ENCODE peak calls at places on chromosomes 2 and 18, in four cellular contexts. A, Z, U and Q are unnamed samples.

GRCh38 chr2:31078579-31079105 is 59.6 kb downstream of the GALNT14 start:
- DNase-seq in A (no peak), U (no peak), Z (no peak), Q (no peak)

GRCh38 chr2:12478151-12479041 is 238.3 kb upstream of the TRIB2 start:
- DNase-seq in A (no peak), Z (no peak), U (no peak), Q (no peak)

GRCh38 chr2:207533609-207534008 is 3.8 kb downstream of the CREB1 start:
- DNase-seq in U (no peak), Z (no peak), A (no peak), Q (no peak)

GRCh38 chr2:20226152-20226545 is 1.2 kb upstream of the SDC1 start:
- DNase-seq in U (no peak), Z (no peak), A (peak), Q (peak)

GRCh38 chr2:236512902-236513433 is 56.7 kb upstream of the ACKR3 start:
- DNase-seq in A (no peak), Z (peak), U (peak), Q (peak)

GRCh38 chr2:70133521-70134348 is 46.5 kb downstream of the PCBP1 start:
- DNase-seq in A (no peak), U (no peak), Z (no peak), Q (no peak)

GRCh38 chr18:49443837-49444236 is 16.6 kb downstream of the DYM start:
- DNase-seq in U (no peak), A (no peak), Z (no peak), Q (no peak)

GRCh38 chr2:37904450-37904849 is 20.6 kb upstream of the RMDN2 start:
- DNase-seq in A (no peak), U (no peak), Z (no peak), Q (no peak)

GRCh38 chr2:174590928-174591648 is 6.5 kb downstream of the WIPF1 start:
- DNase-seq in U (no peak), A (no peak), Z (no peak), Q (no peak)

GRCh38 chr2:115757286-115757685 is 1314.8 kb downstream of the DPP10 start:
- DNase-seq in A (no peak), Z (no peak), U (no peak), Q (no peak)

GRCh38 chr2:96103906-96104861 is 12.2 kb downstream of the ADRA2B start:
- DNase-seq in A (peak), Z (peak), U (peak), Q (peak)

GRCh38 chr2:144834954-144835633 is 315.2 kb upstream of the ZEB2 start:
- DNase-seq in U (no peak), A (no peak), Z (no peak), Q (peak)

GRCh38 chr18:55546873-55547704 is 40.9 kb downstream of the TCF4 start:
- DNase-seq in A (no peak), Z (no peak), U (no peak), Q (peak)

GRCh38 chr2:26559556-26559955 is 81.6 kb downstream of the CIB4 start:
- DNase-seq in U (no peak), A (no peak), Z (no peak), Q (peak)

GRCh38 chr2:169716938-169717690 is 16.5 kb upstream of the KLHL23 start:
- DNase-seq in A (no peak), Z (peak), U (no peak), Q (peak)

GRCh38 chr2:32824415-32824814 is 122.3 kb upstream of the LTBP1 start:
- DNase-seq in Z (no peak), U (no peak), A (no peak), Q (no peak)

GRCh38 chr2:227570615-227571014 is 28.1 kb upstream of the SCYGR2 start:
- DNase-seq in Z (no peak), A (no peak), U (no peak), Q (no peak)

GRCh38 chr18:48781041-48781989 is 169.4 kb downstream of the SMAD7 start:
- DNase-seq in U (no peak), Z (peak), A (no peak), Q (peak)

GRCh38 chr2:74293191-74294065 is 49.8 kb downstream of the SLC4A5 start:
- DNase-seq in A (no peak), U (no peak), Z (no peak), Q (no peak)

GRCh38 chr2:16482485-16482884 is 183.1 kb downstream of the CYRIA start:
- DNase-seq in A (no peak), Z (no peak), U (no peak), Q (no peak)

GRCh38 chr2:144426981-144427479 is 92.9 kb downstream of the ZEB2 start:
- DNase-seq in A (no peak), U (no peak), Z (no peak), Q (no peak)

GRCh38 chr2:20482711-20483110 is 35.8 kb downstream of the RHOB start:
- DNase-seq in U (no peak), Z (no peak), A (no peak), Q (no peak)

GRCh38 chr2:148968776-148969175 is 69.7 kb upstream of the LYPD6B start:
- DNase-seq in U (no peak), Z (no peak), A (no peak), Q (no peak)

GRCh38 chr2:54999182-54999581 is 51.1 kb downstream of the RTN4 start:
- DNase-seq in U (no peak), A (no peak), Z (no peak), Q (no peak)

GRCh38 chr2:159134979-159135378 is 151.5 kb downstream of the WDSUB1 start:
- DNase-seq in U (no peak), Z (no peak), A (no peak), Q (no peak)

DNA sequence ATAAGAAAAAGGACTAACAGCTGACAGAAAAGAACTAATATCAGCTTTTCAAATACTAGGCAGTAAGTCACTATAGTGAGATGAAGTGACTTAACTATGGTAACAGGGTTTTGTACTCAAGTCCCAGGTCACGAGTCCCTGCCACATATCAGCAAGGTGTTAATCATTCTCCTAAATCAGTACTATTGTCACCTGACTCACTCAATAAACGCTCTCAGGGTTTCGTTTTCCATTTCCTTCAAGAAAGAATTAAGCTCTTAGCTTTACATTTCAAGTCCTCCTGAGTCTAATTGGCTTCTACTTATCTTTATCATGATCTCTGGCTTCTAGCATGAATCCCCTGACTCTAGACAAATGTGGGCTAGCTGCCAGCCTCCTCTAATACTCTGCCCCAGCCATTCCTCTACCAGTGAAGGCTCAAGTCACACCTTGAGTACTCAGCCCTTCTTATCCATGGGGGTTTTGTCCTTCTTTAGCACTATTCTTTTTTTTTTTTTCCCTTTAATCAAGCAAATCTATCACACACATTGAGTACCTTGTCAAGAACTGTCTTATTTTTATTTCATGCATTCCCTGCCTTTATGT is 20.1 kb downstream of the BUB1 start:
- DNase-seq in A (no peak), Z (peak), U (no peak), Q (no peak)
- TF ChIP-seq POLR2AphosphoS5 in A (no peak), Z (no peak), U (no peak), Q (no peak)

DNA sequence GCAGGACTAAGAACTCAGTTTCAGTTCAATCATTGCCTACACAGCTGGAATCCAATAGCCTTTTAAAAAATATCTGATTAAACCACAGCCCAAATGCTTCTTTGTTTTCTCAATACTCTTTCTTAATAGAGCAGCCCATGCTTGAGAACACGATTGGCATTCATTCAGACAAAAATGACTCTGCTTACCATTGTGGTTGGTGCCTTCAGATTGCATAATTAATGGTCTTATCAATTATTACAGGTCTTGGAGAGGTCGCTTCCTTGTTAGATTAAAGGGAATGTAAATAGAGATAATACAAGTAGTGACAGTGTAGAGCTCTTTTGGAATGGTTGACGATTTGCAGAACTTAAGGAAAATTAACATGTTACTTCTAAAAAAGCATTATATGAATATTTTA is 107.2 kb downstream of the RNF152 start:
- DNase-seq in U (no peak), A (no peak), Z (no peak), Q (no peak)
- TF ChIP-seq POLR2AphosphoS5 in U (no peak), A (no peak), Z (no peak), Q (no peak)

DNA sequence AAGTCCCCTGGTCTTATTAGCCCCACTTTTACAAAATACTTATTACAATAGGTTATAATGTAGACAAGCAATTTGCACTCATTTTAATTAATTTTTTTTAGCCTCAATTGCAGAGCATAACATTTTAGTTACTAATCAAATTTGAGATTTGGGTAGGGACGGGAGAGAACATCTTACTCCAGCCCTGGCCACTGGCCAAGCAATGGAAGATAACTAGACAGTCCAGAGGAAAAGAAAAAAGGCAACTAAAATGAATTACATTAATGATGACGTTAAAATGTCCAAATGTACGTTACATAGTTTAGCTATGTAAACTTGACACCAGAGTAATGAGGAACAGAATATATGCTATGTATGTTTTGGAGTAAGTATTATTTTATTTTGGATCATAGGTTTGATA is 11.0 kb upstream of the CAVIN2 start:
- DNase-seq in U (no peak), Z (no peak), A (no peak), Q (no peak)
- TF ChIP-seq POLR2AphosphoS5 in U (no peak), Z (no peak), A (no peak), Q (no peak)

GRCh38 chr18:36377626-36378025 is 80.1 kb downstream of the FHOD3 start:
- DNase-seq in A (no peak), U (no peak), Z (no peak), Q (no peak)

GRCh38 chr18:36378194-36378593 is 80.7 kb downstream of the FHOD3 start:
- DNase-seq in Z (no peak), A (no peak), U (no peak), Q (no peak)

GRCh38 chr18:36374262-36374661 is 76.7 kb downstream of the FHOD3 start:
- DNase-seq in A (no peak), U (no peak), Z (no peak), Q (no peak)

GRCh38 chr18:36375118-36375517 is 77.6 kb downstream of the FHOD3 start:
- DNase-seq in U (no peak), A (no peak), Z (no peak), Q (no peak)

DNA sequence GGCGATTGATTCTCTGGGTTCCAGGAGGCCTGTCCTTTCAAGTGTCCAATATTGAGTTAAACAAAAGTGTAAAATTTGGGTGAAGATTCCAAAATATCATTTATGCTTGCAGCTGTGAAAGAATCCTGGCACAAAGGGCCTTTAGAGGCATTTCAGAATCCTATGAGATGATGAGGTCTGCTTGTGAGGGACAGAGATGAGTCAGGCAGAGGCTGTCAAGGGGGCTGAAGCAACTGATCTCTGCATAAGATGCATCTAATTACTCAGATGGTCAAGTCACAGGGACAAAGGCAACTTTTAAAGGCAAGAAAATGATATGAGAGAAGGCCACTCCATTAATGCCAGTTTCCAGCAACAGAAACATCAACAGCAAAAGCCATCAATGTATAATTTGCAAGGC is 78.8 kb downstream of the FHOD3 start:
- DNase-seq in U (no peak), A (no peak), Z (no peak), Q (no peak)
- TF ChIP-seq POLR2AphosphoS5 in U (no peak), A (no peak), Z (no peak), Q (no peak)

DNA sequence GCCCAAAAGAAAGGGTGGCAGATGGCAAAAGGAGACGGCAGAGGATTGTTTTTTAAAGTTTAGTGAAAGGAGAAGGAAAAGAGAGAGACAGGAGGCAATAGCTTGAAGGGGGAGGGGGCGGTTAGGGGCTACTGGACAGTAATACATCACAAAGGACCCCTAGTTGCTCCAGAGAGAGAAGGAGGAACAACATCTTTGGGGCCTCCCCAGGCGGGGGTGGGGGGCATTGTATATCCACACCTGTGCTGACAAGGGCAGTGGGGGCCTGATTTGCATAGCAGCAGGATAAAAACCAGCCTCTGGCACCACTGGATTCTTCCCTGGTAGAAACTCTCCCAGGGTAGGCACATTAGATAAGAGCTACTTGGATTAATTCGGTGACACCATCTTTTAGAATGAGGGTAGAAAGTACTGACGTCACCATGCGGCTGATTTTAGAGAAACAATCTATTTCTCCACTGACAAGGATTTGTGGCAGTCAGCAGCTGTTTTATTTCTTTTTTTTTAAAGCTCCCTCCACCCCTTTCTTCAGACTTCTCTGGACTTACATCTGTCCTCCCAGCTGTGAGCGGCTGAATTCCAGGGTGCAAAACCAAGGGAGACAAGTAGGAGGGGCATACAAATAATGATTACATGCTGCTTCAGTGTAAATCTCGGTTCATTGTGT is 199.8 kb upstream of the NRP2 start:
- DNase-seq in Z (no peak), U (no peak), A (no peak), Q (no peak)
- TF ChIP-seq POLR2AphosphoS5 in Z (no peak), U (no peak), A (no peak), Q (no peak)

GRCh38 chr2:58686757-58687156 is 445.6 kb upstream of the FANCL start:
- DNase-seq in U (no peak), A (no peak), Z (no peak), Q (no peak)

DNA sequence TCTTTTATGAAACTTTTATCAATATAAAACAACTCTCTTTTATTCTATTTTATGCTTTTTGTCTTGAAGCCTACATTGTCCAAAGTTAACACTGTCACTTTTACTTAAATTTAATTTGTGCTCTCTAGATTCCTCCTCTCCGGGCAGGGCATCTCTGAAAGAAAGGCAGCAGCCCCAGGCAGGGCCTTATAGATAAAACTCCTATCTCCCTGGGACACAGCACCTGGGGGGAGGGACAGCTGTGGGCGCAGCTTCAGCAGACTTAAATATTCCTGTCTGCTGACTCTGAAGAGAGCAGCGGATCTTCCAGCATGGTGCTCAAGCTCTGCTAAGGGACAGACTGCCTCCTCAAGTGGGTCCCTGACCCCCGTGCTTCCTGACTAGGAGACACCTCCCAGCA is 447.7 kb upstream of the FANCL start:
- DNase-seq in Z (no peak), U (no peak), A (no peak), Q (no peak)
- TF ChIP-seq POLR2AphosphoS5 in Z (no peak), U (no peak), A (no peak), Q (no peak)

GRCh38 chr18:78826631-78827030 is 153.0 kb upstream of the SALL3 start:
- DNase-seq in U (no peak), Z (no peak), A (no peak), Q (no peak)

GRCh38 chr18:78830161-78830560 is 149.5 kb upstream of the SALL3 start:
- DNase-seq in Z (no peak), U (no peak), A (no peak), Q (no peak)

GRCh38 chr18:78830826-78831225 is 148.8 kb upstream of the SALL3 start:
- DNase-seq in U (no peak), Z (no peak), A (no peak), Q (no peak)

GRCh38 chr18:78827141-78827540 is 152.5 kb upstream of the SALL3 start:
- DNase-seq in A (no peak), Z (no peak), U (no peak), Q (no peak)

DNA sequence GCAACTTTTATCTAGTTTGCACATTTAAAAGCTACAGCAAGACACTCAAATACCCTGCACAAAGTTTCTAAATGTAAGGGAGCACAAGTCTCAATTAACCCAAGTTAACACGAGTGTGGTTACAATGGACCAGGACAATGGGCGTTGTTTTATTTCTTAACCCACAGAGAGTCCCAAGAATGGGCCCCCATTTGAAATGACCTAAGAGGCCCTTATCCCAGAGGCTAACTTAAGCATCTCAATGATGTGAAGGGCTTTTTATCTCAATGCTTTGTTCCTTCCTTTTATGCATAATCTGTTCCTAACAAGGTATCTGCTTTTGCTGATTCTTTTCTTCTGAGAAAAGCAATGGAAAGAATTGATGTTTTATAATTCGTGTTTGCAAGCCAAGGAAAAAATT is 151.5 kb upstream of the SALL3 start:
- DNase-seq in U (no peak), Z (no peak), A (no peak), Q (no peak)
- TF ChIP-seq POLR2AphosphoS5 in U (no peak), Z (no peak), A (no peak), Q (no peak)

GRCh38 chr18:13610517-13610916 is 115.8 kb downstream of the FAM210A start:
- DNase-seq in Z (no peak), A (no peak), U (no peak), Q (peak)

GRCh38 chr18:13612111-13612997 is 114.0 kb downstream of the FAM210A start:
- DNase-seq in A (no peak), Z (peak), U (peak), Q (peak)

GRCh38 chr18:13613099-13613498 is 113.3 kb downstream of the FAM210A start:
- DNase-seq in A (no peak), U (no peak), Z (no peak), Q (no peak)

GRCh38 chr18:13611058-13611615 is 115.2 kb downstream of the FAM210A start:
- DNase-seq in A (no peak), U (no peak), Z (peak), Q (peak)

GRCh38 chr18:13611616-13612110 is 114.7 kb downstream of the FAM210A start:
- DNase-seq in U (no peak), Z (no peak), A (no peak), Q (peak)
- TF ChIP-seq POLR2AphosphoS5 in U (no peak), Z (no peak), A (no peak), Q (no peak)